ENCODE peak calls at places on chromosome 1, in four cellular contexts. Q is A549, Z is OCI-LY7, L is AG10803. M is an unnamed sample.

GRCh38 chr1:60655799-60656355 is 426.5 kb upstream of the NFIA start:
- DNase-seq in Q (no peak), Z (no peak), L (no peak), M (no peak)

GRCh38 chr1:67532452-67533216 is 102.4 kb upstream of the SERBP1 start:
- DNase-seq in Q (peak), Z (peak), L (peak), M (no peak)

GRCh38 chr1:19654386-19654785 is 10.3 kb downstream of the NBL1 start:
- DNase-seq in Z (no peak), Q (peak), L (no peak), M (no peak)

GRCh38 chr1:24155011-24155782 is 12.3 kb upstream of the IL22RA1 start:
- DNase-seq in L (no peak), Z (peak), Q (peak), M (peak)

GRCh38 chr1:222877854-222878253 is 63.0 kb downstream of the DISP1 start:
- DNase-seq in Z (no peak), L (no peak), Q (no peak), M (no peak)

GRCh38 chr1:62318756-62319544 is at the start of gene KANK4:
- DNase-seq in Q (no peak), L (no peak), Z (no peak), M (no peak)

GRCh38 chr1:3530086-3530930 is 75.8 kb downstream of the ARHGEF16 start:
- DNase-seq in L (no peak), Z (no peak), Q (no peak), M (peak)

GRCh38 chr1:75208862-75209261 is 74.7 kb downstream of the LHX8 start:
- DNase-seq in Z (no peak), Q (no peak), L (no peak), M (no peak)

GRCh38 chr1:78420185-78420584 is 70.6 kb upstream of the PTGFR start:
- DNase-seq in L (no peak), Q (no peak), Z (no peak), M (no peak)

DNA sequence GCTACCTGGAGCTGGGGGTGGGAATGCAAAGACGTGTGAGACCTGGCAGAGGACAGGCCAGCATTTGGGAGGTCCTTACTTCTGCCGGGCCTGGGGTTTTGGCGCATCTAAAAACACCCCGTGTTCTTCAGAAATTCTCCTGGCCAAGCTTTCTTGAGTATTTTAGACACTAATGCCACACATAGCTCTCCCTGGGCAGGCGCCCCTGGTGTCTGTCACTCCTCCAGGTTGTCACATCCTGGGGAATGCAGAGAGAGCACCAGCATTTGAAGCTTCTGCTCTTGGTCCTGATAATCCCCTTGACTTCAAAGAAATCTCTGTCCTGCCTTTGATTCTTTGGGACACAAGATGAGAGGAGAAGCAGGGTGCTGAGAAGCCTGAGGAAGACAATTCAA is 6.0 kb downstream of the CAPN9 start:
- DNase-seq in Q (no peak), L (no peak), Z (no peak), M (no peak)
- H3K4me3 ChIP-seq in Q (no peak), L (no peak), Z (no peak), M (no peak)

DNA sequence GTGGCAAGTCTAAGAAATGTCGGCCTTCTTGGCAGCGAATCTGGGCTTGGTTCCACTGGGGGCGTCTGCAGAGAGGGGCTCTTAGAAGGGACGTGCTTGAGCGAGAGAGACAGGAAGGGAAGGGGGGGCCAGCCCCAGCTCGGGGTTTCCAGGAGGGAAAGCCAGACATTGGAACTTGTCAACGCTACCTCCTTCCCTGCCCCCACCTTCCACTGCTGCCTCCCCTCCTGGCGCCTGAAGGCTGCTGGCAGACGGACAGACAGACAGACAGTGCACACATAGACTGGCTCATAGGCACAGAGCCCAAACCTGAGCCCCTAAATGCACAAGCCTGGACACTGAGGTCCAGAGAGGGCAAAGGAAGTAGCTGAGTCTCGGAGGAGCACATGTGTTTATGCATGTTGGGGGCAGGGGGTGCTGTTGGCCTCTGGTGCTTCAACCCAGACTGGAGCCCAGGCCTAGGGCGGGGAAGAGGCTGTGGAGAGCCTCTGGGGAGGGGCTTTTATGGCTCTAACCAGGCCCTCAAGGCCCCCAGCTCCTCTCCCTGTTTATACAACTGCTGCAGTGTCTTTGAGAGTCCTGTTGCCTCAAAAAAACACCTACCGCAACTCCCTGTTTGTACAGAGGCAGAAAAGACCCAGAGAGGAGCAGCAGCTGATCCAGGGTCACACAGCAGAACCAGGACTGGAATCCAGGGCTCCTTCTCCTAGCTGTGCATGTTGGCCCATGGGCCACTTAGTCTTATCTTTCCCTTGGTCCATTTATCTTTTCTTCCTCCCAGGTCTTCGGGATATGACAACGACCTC is 33.1 kb upstream of the WASF2 start:
- DNase-seq in Z (peak), Q (peak), L (no peak), M (no peak)
- TF ChIP-seq CTCF in Z (peak), Q (peak), L (peak), M (no peak)

GRCh38 chr1:107247679-107248078 is 106.8 kb downstream of the NTNG1 start:
- DNase-seq in Z (peak), Q (no peak), L (no peak), M (no peak)
- H3K4me3 ChIP-seq in Z (no peak), Q (no peak), L (no peak), M (no peak)

DNA sequence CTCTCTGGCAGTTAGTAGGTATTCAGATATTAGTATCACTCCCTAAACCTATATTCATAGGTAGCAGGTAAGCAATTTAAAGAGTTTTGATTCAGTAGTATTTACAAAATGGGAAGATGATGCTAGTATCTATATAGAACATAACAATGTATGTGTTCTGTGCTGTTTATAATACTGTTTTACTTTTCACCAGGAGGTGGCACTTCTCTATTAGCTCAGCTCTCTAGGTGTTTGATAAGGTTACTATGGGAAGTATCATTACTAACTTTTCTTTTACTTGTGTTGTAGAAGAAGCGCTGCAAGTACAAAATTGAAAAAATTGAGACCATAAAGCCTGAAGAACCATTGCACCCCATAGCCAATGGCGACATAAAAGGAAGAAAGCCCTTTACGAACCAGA is 49.4 kb upstream of the FASLG start:
- DNase-seq in Z (peak), L (peak), Q (peak), M (no peak)
- TF ChIP-seq CTCF in Z (peak), L (peak), Q (peak), M (no peak)